ENCODE peak calls at places on chromosomes 16 and 17, in four cellular contexts. N, V, C and B are unnamed samples.

GRCh38 chr17:50935201-50936124 is 69.3 kb upstream of the TOB1 start:
- DNase-seq in N (peak), V (peak), C (no peak), B (no peak)

GRCh38 chr16:8660841-8661301 is 13.5 kb upstream of the ABAT start:
- DNase-seq in N (peak), V (no peak), C (no peak), B (no peak)

GRCh38 chr16:72240949-72241348 is 69.0 kb upstream of the PMFBP1 start:
- DNase-seq in N (no peak), V (no peak), C (no peak), B (no peak)

GRCh38 chr17:47622179-47622549 is 27.6 kb upstream of the KPNB1 start:
- DNase-seq in N (no peak), V (no peak), C (no peak), B (no peak)

GRCh38 chr17:700504-701094 is 14.0 kb downstream of the VPS53 start:
- DNase-seq in N (no peak), V (no peak), C (no peak), B (peak)

GRCh38 chr17:48055531-48056245 is 7.5 kb downstream of the NFE2L1 start:
- DNase-seq in N (no peak), V (no peak), C (no peak), B (no peak)

GRCh38 chr17:7173687-7174602 is 5.2 kb downstream of the ASGR1 start:
- DNase-seq in N (peak), V (peak), C (no peak), B (peak)

GRCh38 chr17:26809033-26809432 is 484.9 kb upstream of the WSB1 start:
- DNase-seq in N (no peak), V (no peak), C (no peak), B (no peak)

GRCh38 chr16:15925631-15926030 is 23.8 kb upstream of the ABCC1 start:
- DNase-seq in N (no peak), V (no peak), C (no peak), B (no peak)

GRCh38 chr16:70402916-70403659 is 35.8 kb downstream of the ST3GAL2 start:
- DNase-seq in N (no peak), V (no peak), C (no peak), B (no peak)

GRCh38 chr17:78450696-78451344 is 72.4 kb downstream of the PGS1 start:
- DNase-seq in N (no peak), V (peak), C (no peak), B (no peak)

GRCh38 chr16:1121601-1122000 is 25.6 kb upstream of the C1QTNF8 start:
- DNase-seq in N (no peak), V (no peak), C (no peak), B (no peak)

GRCh38 chr16:20806168-20807050 is at the start of the genes ERI2 and REXO5:
- DNase-seq in N (peak), V (peak), C (peak), B (peak)

GRCh38 chr17:81345211-81346089 is 49.8 kb upstream of the BAHCC1 start:
- DNase-seq in N (peak), V (peak), C (peak), B (peak)

GRCh38 chr17:53462393-53462811 is 360.3 kb upstream of the KIF2B start:
- DNase-seq in N (no peak), V (no peak), C (no peak), B (no peak)

GRCh38 chr17:32852811-32853210 is 24.1 kb downstream of the MYO1D start:
- DNase-seq in N (no peak), V (no peak), C (no peak), B (no peak)

GRCh38 chr17:3546521-3546920 is 11.1 kb downstream of the TRPV3 start:
- DNase-seq in N (no peak), V (no peak), C (no peak), B (no peak)

GRCh38 chr17:67829331-67829730 is 4.0 kb downstream of the BPTF start:
- DNase-seq in N (no peak), V (no peak), C (no peak), B (no peak)

GRCh38 chr16:15777533-15778203 is 79.2 kb downstream of the MYH11 start:
- DNase-seq in N (no peak), V (no peak), C (no peak), B (no peak)

GRCh38 chr16:55711959-55712876 is 56.4 kb downstream of the SLC6A2 start:
- DNase-seq in N (peak), V (no peak), C (no peak), B (peak)

GRCh38 chr17:29420128-29420527 is 30.0 kb downstream of the TAOK1 start:
- DNase-seq in N (no peak), V (no peak), C (no peak), B (no peak)

GRCh38 chr17:61338000-61338864 is 61.4 kb upstream of the TBX2 start:
- DNase-seq in N (no peak), V (no peak), C (no peak), B (no peak)

GRCh38 chr16:55471448-55472097 is 7.4 kb upstream of the MMP2 start:
- DNase-seq in N (no peak), V (no peak), C (no peak), B (peak)

GRCh38 chr16:86512301-86512859 is 2.1 kb downstream of the FOXF1 start:
- DNase-seq in N (no peak), V (peak), C (no peak), B (no peak)

GRCh38 chr16:86509759-86510464 is 415 bp upstream of the FOXF1 start:
- DNase-seq in N (peak), V (peak), C (no peak), B (no peak)

GRCh38 chr16:86511317-86512161 is 1.2 kb downstream of the FOXF1 start:
- DNase-seq in N (no peak), V (peak), C (no peak), B (no peak)

GRCh38 chr16:86508947-86509758 is 1.2 kb upstream of the FOXF1 start:
- DNase-seq in N (peak), V (peak), C (no peak), B (no peak)

DNA sequence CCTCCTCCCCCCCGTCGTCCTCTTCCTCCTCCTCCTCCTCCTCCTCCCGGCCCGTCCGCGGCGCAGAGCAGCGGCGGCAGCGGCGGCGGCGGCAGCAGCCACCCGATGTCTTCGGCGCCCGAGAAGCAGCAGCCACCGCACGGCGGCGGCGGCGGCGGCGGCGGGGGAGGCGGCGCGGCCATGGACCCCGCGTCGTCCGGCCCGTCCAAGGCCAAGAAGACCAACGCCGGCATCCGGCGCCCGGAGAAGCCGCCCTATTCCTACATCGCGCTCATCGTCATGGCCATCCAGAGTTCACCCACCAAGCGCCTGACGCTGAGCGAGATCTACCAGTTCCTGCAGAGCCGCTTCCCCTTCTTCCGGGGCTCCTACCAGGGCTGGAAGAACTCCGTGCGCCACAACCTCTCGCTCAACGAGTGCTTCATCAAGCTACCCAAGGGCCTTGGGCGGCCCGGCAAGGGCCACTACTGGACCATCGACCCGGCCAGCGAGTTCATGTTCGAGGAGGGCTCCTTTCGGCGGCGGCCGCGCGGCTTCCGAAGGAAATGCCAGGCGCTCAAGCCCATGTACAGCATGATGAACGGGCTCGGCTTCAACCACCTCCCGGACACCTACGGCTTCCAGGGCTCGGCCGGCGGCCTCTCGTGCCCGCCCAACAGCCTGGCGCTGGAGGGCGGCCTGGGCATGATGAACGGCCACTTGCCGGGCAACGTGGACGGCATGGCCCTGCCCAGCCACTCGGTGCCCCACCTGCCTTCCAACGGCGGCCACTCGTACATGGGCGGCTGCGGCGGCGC is at the start of gene FOXF1:
- DNase-seq in N (peak), V (peak), C (no peak), B (no peak)
- H3K4me3 ChIP-seq in N (peak), V (peak), C (peak), B (peak)

DNA sequence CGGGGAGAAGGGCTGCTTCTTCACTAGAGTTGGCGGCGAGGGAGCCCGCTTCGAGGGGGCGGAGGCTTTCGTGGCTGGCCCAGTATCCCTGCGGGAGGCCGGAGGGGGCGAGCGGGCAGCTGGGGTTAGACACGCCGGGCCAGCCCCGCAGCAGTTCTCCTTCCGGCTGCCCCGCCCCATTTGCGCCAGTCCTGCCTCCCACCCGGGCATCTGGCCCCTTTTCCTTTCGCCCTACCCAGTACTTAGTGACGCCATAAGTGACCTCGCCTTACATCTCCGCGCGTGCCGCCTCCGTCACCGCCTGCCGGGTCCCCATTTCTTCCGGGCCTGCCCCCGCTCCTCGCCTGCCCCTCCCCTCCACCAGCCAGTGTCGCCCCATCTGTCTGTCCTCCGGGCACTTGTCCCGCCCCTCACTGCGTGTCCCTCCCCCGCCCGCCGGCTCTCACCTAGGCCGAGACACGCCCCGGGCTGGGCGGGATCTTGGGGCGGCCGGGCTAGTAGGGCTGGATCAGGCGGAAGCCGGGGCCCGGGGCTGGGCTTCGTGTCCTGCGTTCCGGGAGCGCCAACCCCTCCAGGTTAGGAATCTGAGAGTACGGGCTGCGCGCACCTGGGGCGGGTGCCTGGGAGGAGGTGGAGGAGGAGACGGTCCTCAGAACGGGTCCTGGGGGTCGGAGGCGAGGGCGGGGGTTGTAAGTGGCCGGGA is 14.3 kb downstream of the SPATA32 start:
- DNase-seq in N (peak), V (peak), C (peak), B (peak)
- TF ChIP-seq POLR2A in N (no peak), V (peak), C (no peak), B (no peak)

GRCh38 chr16:27181020-27181419 is 22.3 kb upstream of the KDM8 start:
- DNase-seq in N (no peak), V (no peak), C (no peak), B (no peak)
- TF ChIP-seq CTCF in N (no peak), V (no peak), C (no peak), B (no peak)

GRCh38 chr17:16929757-16930520 is 42.0 kb downstream of the TNFRSF13B start:
- DNase-seq in N (no peak), V (no peak), C (no peak), B (no peak)

GRCh38 chr17:16929281-16929680 is 42.6 kb downstream of the TNFRSF13B start:
- DNase-seq in N (no peak), V (no peak), C (no peak), B (no peak)

GRCh38 chr17:16926591-16927451 is 45.1 kb downstream of the TNFRSF13B start:
- DNase-seq in N (no peak), V (no peak), C (peak), B (no peak)

GRCh38 chr17:16927641-16928321 is 44.1 kb downstream of the TNFRSF13B start:
- DNase-seq in N (no peak), V (no peak), C (peak), B (peak)

GRCh38 chr17:16928406-16929280 is 43.3 kb downstream of the TNFRSF13B start:
- DNase-seq in N (no peak), V (no peak), C (peak), B (peak)
- H3K4me3 ChIP-seq in N (no peak), V (no peak), C (no peak), B (no peak)

GRCh38 chr16:86117235-86117634 is 218.3 kb downstream of the IRF8 start:
- DNase-seq in N (no peak), V (no peak), C (no peak), B (peak)
- TF ChIP-seq POLR2A in N (no peak), V (no peak), C (no peak), B (no peak)

GRCh38 chr16:50778284-50779163 is 36.6 kb downstream of the CYLD start:
- DNase-seq in N (no peak), V (no peak), C (no peak), B (no peak)

GRCh38 chr16:50776042-50776441 is 34.2 kb downstream of the CYLD start:
- DNase-seq in N (no peak), V (no peak), C (no peak), B (no peak)

GRCh38 chr16:50781518-50781917 is 39.6 kb downstream of the CYLD start:
- DNase-seq in N (no peak), V (no peak), C (no peak), B (no peak)

GRCh38 chr16:50781043-50781442 is 39.2 kb downstream of the CYLD start:
- DNase-seq in N (no peak), V (no peak), C (no peak), B (no peak)
- TF ChIP-seq CTCF in N (no peak), V (no peak), C (no peak), B (no peak)

DNA sequence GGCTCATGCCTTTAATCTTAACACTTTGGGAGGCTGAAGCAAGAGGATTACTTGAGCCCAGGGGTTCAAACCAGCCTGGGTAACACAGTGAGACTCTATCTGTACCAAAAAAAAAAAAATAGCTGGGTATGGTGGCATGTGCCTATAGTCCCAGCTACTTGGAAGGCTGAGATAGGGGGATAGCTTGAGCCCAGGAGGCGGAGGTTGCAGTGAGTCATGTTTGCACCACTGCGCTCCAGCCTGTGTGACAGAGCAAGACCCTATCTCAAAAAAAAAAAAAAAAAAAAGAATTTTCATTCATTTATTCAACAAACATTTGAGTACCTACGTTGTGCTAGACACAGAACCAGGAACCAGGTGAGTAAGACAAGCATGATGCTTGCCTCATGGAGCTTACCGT is 73.6 kb upstream of the MRTFB start:
- DNase-seq in N (no peak), V (no peak), C (no peak), B (peak)
- H3K4me3 ChIP-seq in N (no peak), V (no peak), C (no peak), B (no peak)

GRCh38 chr16:22188267-22188594 is 17.8 kb upstream of the EEF2K start:
- DNase-seq in N (no peak), V (no peak), C (no peak), B (no peak)

GRCh38 chr16:22189473-22190168 is 16.5 kb upstream of the EEF2K start:
- DNase-seq in N (peak), V (peak), C (peak), B (peak)

GRCh38 chr16:22190169-22191088 is 15.6 kb upstream of the EEF2K start:
- DNase-seq in N (peak), V (peak), C (peak), B (peak)

GRCh38 chr16:22186517-22186916 is 19.6 kb upstream of the EEF2K start:
- DNase-seq in N (no peak), V (no peak), C (no peak), B (no peak)

DNA sequence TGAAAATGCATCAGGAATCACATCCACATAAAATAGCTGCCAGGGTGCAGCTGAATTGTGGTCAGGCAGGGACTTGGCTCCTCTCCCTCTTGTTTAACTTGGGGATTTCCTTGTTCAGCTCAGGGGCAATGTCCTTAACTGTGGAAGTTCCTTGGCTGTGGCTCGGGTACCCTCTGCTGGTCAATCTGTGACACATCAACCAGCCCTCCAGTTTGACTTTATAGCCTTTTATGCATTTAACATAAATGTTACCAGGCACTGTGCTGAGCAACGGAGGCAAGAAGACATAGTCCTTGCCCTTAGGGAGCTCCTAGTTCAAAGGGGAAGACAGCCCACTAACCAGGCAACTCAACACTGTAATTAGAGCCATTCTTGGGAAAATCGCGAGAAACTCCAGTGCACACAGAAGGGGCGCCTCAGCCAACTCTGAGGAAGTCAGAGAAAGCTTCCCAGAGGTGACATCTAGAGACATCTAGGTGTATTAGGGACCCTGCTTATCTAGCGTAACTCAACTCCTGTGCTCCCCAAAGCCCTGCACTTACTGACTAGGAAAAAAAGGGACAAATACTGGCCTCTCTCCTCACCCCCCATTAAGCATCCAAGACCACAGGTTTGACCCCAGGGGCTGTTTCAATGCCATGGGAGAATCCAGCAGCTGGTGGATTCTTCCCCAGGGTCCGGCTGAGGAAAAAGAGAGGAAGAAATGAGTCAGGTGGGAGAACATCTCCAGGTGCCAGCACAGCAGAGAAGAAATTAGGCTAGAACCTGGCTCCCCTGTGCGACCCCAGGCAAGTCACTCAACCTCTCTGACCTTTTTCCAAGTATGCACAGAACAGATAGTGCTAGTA is 17.3 kb upstream of the EEF2K start:
- DNase-seq in N (peak), V (peak), C (peak), B (peak)
- TF ChIP-seq POLR2A in N (no peak), V (no peak), C (no peak), B (no peak)

GRCh38 chr17:72388765-72389473 is 268.1 kb downstream of the SOX9 start:
- DNase-seq in N (no peak), V (no peak), C (no peak), B (no peak)
- TF ChIP-seq CTCF in N (no peak), V (no peak), C (no peak), B (no peak)

GRCh38 chr17:43547189-43547550 is 1.0 kb upstream of the ETV4 start:
- DNase-seq in N (no peak), V (no peak), C (no peak), B (no peak)
- H3K4me3 ChIP-seq in N (no peak), V (peak), C (no peak), B (no peak)